ENCODE peak calls at places on chromosomes 5 and 9, in seven cellular contexts. One of them, this sample, is unnamed.

GRCh38 chr9:95360866-95361265 is 43.4 kb upstream of the FANCC start:
- DNase-seq in neural crest cell: no peak
- DNase-seq in psoas muscle: no peak
- DNase-seq in adrenal gland: no peak
- DNase-seq in nephron progenitor cell: peak; percentile 28
- DNase-seq in AG10803: no peak
- DNase-seq in GM12865: no peak
- DNase-seq in this sample: no peak

GRCh38 chr5:127080001-127080478 is 6.7 kb upstream of the C5orf63 start:
- DNase-seq in AG10803: peak; percentile 6
- DNase-seq in neural crest cell: no peak
- DNase-seq in psoas muscle: no peak
- DNase-seq in GM12865: no peak
- DNase-seq in nephron progenitor cell: peak; percentile 21
- DNase-seq in adrenal gland: no peak
- DNase-seq in this sample: no peak

GRCh38 chr5:14425581-14425980 is 156.0 kb upstream of the OTULINL start:
- DNase-seq in neural crest cell: no peak
- DNase-seq in AG10803: no peak
- DNase-seq in GM12865: no peak
- DNase-seq in nephron progenitor cell: no peak
- DNase-seq in adrenal gland: no peak
- DNase-seq in psoas muscle: no peak
- DNase-seq in this sample: no peak

GRCh38 chr5:77844408-77845272 is 68.5 kb upstream of the TBCA start:
- DNase-seq in adrenal gland: no peak
- DNase-seq in psoas muscle: no peak
- DNase-seq in nephron progenitor cell: peak; percentile 43
- DNase-seq in AG10803: no peak
- DNase-seq in neural crest cell: no peak
- DNase-seq in GM12865: no peak
- DNase-seq in this sample: no peak

GRCh38 chr9:76603448-76603895 is 144.5 kb downstream of the GCNT1 start:
- DNase-seq in neural crest cell: no peak
- DNase-seq in AG10803: peak; percentile 76
- DNase-seq in adrenal gland: no peak
- DNase-seq in psoas muscle: no peak
- DNase-seq in nephron progenitor cell: no peak
- DNase-seq in GM12865: no peak
- DNase-seq in this sample: no peak

GRCh38 chr5:72067682-72068470 is 39.4 kb upstream of the MAP1B start:
- DNase-seq in adrenal gland: no peak
- DNase-seq in AG10803: peak; percentile 92
- DNase-seq in nephron progenitor cell: no peak
- DNase-seq in psoas muscle: no peak
- DNase-seq in neural crest cell: no peak
- DNase-seq in GM12865: no peak
- DNase-seq in this sample: no peak

GRCh38 chr5:17190242-17190778 is 27.1 kb upstream of the BASP1 start:
- DNase-seq in neural crest cell: peak; percentile 48
- DNase-seq in AG10803: peak; percentile 78
- DNase-seq in GM12865: peak; percentile 49
- DNase-seq in psoas muscle: no peak
- DNase-seq in nephron progenitor cell: peak; percentile 19
- DNase-seq in adrenal gland: peak; percentile 35
- DNase-seq in this sample: no peak

GRCh38 chr5:134083517-134083916 is 31.0 kb upstream of the TCF7 start:
- DNase-seq in psoas muscle: no peak
- DNase-seq in nephron progenitor cell: no peak
- DNase-seq in GM12865: no peak
- DNase-seq in AG10803: peak; percentile 69
- DNase-seq in adrenal gland: no peak
- DNase-seq in neural crest cell: no peak
- DNase-seq in this sample: no peak

GRCh38 chr9:131281119-131281965 is 5.0 kb upstream of the FAM78A start:
- DNase-seq in adrenal gland: no peak
- DNase-seq in AG10803: no peak
- DNase-seq in psoas muscle: peak; percentile 52
- DNase-seq in neural crest cell: no peak
- DNase-seq in nephron progenitor cell: no peak
- DNase-seq in GM12865: no peak
- DNase-seq in this sample: no peak

GRCh38 chr5:147863409-147864194 is 14.9 kb upstream of the SCGB3A2 start:
- DNase-seq in psoas muscle: no peak
- DNase-seq in neural crest cell: no peak
- DNase-seq in adrenal gland: no peak
- DNase-seq in GM12865: no peak
- DNase-seq in AG10803: no peak
- DNase-seq in nephron progenitor cell: no peak
- DNase-seq in this sample: no peak

GRCh38 chr9:99336005-99336404 is 113.9 kb downstream of the SEC61B start:
- DNase-seq in GM12865: peak; percentile 18
- DNase-seq in adrenal gland: no peak
- DNase-seq in psoas muscle: no peak
- DNase-seq in neural crest cell: no peak
- DNase-seq in nephron progenitor cell: no peak
- DNase-seq in AG10803: no peak
- DNase-seq in this sample: no peak

GRCh38 chr5:14263700-14264099 is 120.6 kb downstream of the TRIO start:
- DNase-seq in adrenal gland: no peak
- DNase-seq in neural crest cell: no peak
- DNase-seq in AG10803: no peak
- DNase-seq in nephron progenitor cell: no peak
- DNase-seq in psoas muscle: no peak
- DNase-seq in GM12865: no peak
- DNase-seq in this sample: no peak

GRCh38 chr5:139681112-139681458 is 32.9 kb downstream of the CXXC5 start:
- DNase-seq in neural crest cell: no peak
- DNase-seq in AG10803: no peak
- DNase-seq in GM12865: no peak
- DNase-seq in adrenal gland: no peak
- DNase-seq in nephron progenitor cell: no peak
- DNase-seq in psoas muscle: no peak
- DNase-seq in this sample: no peak

GRCh38 chr5:167284491-167284890 is 1007.0 kb upstream of the WWC1 start:
- DNase-seq in neural crest cell: no peak
- DNase-seq in adrenal gland: no peak
- DNase-seq in AG10803: peak; percentile 3
- DNase-seq in psoas muscle: no peak
- DNase-seq in GM12865: no peak
- DNase-seq in nephron progenitor cell: no peak
- DNase-seq in this sample: no peak

GRCh38 chr5:139637438-139638089 is 10.6 kb upstream of the CXXC5 start:
- DNase-seq in nephron progenitor cell: peak; percentile 84
- DNase-seq in neural crest cell: peak; percentile 75
- DNase-seq in adrenal gland: peak; percentile 81
- DNase-seq in psoas muscle: peak; percentile 94
- DNase-seq in GM12865: peak; percentile 87
- DNase-seq in AG10803: peak; percentile 84
- DNase-seq in this sample: peak; percentile 83

GRCh38 chr9:104831681-104832080 is 67.8 kb downstream of the NIPSNAP3B start:
- DNase-seq in adrenal gland: no peak
- DNase-seq in GM12865: no peak
- DNase-seq in nephron progenitor cell: no peak
- DNase-seq in AG10803: peak; percentile 60
- DNase-seq in psoas muscle: no peak
- DNase-seq in neural crest cell: no peak
- DNase-seq in this sample: no peak

GRCh38 chr9:134053401-134053871 is 14.4 kb downstream of the BRD3 start:
- DNase-seq in adrenal gland: no peak
- DNase-seq in nephron progenitor cell: no peak
- DNase-seq in GM12865: no peak
- DNase-seq in AG10803: no peak
- DNase-seq in psoas muscle: peak; percentile 56
- DNase-seq in neural crest cell: no peak
- DNase-seq in this sample: no peak

GRCh38 chr9:136720251-136720886 is 8.0 kb downstream of the DIPK1B start:
- DNase-seq in GM12865: no peak
- DNase-seq in AG10803: no peak
- DNase-seq in nephron progenitor cell: peak; percentile 55
- DNase-seq in neural crest cell: peak; percentile 67
- DNase-seq in adrenal gland: no peak
- DNase-seq in psoas muscle: no peak
- DNase-seq in this sample: no peak

GRCh38 chr9:127578952-127579853 is 32.9 kb upstream of the STXBP1 start:
- DNase-seq in psoas muscle: peak; percentile 91
- DNase-seq in AG10803: peak; percentile 98
- DNase-seq in nephron progenitor cell: peak; percentile 38
- DNase-seq in adrenal gland: peak; percentile 97
- DNase-seq in neural crest cell: no peak
- DNase-seq in GM12865: no peak
- DNase-seq in this sample: no peak

GRCh38 chr9:12703996-12704395 is 10.8 kb downstream of the TYRP1 start:
- DNase-seq in adrenal gland: no peak
- DNase-seq in nephron progenitor cell: no peak
- DNase-seq in GM12865: no peak
- DNase-seq in psoas muscle: no peak
- DNase-seq in AG10803: peak; percentile 6
- DNase-seq in neural crest cell: no peak
- DNase-seq in this sample: no peak
- TF ChIP-seq CTCF in adrenal gland: no peak
- TF ChIP-seq CTCF in nephron progenitor cell: no peak
- TF ChIP-seq CTCF in GM12865: no peak
- TF ChIP-seq CTCF in psoas muscle: no peak
- TF ChIP-seq CTCF in AG10803: no peak
- TF ChIP-seq CTCF in neural crest cell: no peak
- TF ChIP-seq CTCF in this sample: no peak

DNA sequence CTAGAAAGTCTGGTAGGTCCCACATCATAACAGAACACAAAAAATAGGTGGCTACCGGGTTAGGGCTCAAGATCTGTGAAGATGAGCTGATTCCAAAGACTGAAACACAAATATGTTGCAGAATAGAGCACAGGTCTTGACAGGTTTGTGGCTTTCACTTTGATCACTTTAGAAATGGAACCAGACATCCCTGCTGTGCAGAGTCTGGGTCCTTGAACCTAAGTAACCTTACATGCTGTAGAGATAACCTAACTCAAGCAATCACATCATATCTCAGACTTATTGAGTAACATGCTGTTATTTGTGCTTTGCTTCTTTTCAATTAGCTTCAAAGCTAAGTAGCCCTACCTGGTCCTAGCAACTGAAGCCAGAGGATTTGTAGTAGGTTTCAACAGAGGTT is 24.3 kb downstream of the FBXW2 start:
- DNase-seq in nephron progenitor cell: no peak
- DNase-seq in AG10803: no peak
- DNase-seq in adrenal gland: no peak
- DNase-seq in psoas muscle: no peak
- DNase-seq in neural crest cell: no peak
- DNase-seq in GM12865: no peak
- DNase-seq in this sample: no peak
- TF ChIP-seq CTCF in nephron progenitor cell: no peak
- TF ChIP-seq CTCF in AG10803: no peak
- TF ChIP-seq CTCF in adrenal gland: no peak
- TF ChIP-seq CTCF in psoas muscle: no peak
- TF ChIP-seq CTCF in neural crest cell: no peak
- TF ChIP-seq CTCF in GM12865: no peak
- TF ChIP-seq CTCF in this sample: no peak

DNA sequence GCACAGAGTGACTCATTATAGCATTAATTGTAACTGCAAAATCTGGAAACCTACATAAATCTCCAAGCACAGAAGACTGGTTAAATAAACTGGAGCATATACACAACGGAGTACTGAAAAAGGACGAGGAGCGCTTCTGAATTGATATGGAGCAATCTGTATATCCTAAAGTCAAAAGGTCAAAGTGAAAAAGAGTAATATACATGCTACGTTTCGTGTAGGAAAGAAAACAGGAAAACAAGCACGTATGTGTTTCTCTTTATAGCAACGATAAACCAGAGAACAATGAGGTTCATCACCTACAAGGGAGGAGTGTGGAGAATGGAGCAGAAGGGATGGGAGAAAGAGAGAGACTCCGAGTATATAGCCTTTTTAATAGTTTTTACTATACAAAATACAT is 8.0 kb downstream of the ZFP62 start:
- DNase-seq in nephron progenitor cell: no peak
- DNase-seq in adrenal gland: no peak
- DNase-seq in psoas muscle: no peak
- DNase-seq in neural crest cell: no peak
- DNase-seq in GM12865: no peak
- DNase-seq in AG10803: no peak
- DNase-seq in this sample: no peak
- TF ChIP-seq CTCF in nephron progenitor cell: no peak
- TF ChIP-seq CTCF in adrenal gland: no peak
- TF ChIP-seq CTCF in psoas muscle: no peak
- TF ChIP-seq CTCF in neural crest cell: no peak
- TF ChIP-seq CTCF in GM12865: no peak
- TF ChIP-seq CTCF in AG10803: no peak
- TF ChIP-seq CTCF in this sample: no peak

GRCh38 chr5:172162348-172162747 is 25.7 kb downstream of the STK10 start:
- DNase-seq in nephron progenitor cell: no peak
- DNase-seq in GM12865: no peak
- DNase-seq in adrenal gland: no peak
- DNase-seq in neural crest cell: no peak
- DNase-seq in psoas muscle: no peak
- DNase-seq in AG10803: peak; percentile 52
- DNase-seq in this sample: no peak
- TF ChIP-seq CTCF in nephron progenitor cell: no peak
- TF ChIP-seq CTCF in GM12865: no peak
- TF ChIP-seq CTCF in adrenal gland: peak; percentile 20
- TF ChIP-seq CTCF in neural crest cell: peak; percentile 38
- TF ChIP-seq CTCF in psoas muscle: no peak
- TF ChIP-seq CTCF in AG10803: peak; percentile 39
- TF ChIP-seq CTCF in this sample: no peak